ENCODE peak calls at places on chromosomes 3 and 15, in ten cellular contexts. R is HTR-8/SVneo; P is ovary; Q is natural killer cell; K is iPS-NIHi11; T is activated naive CD4-positive, alpha-beta T cell treated with anti-CD3 and anti-CD28 coated beads, Interleukin-2, amount 50 U/mL, for 16 hours; C is psoas muscle; A is activated CD8-positive, alpha-beta memory T cell treated with anti-CD3 and anti-CD28 coated beads for 4 hours; S is stimulated activated effector memory CD8-positive, alpha-beta T cell treated with anti-CD3 and anti-CD28 coated beads, Interleukin-12 subunit alpha, Interleukin-12 subunit beta, amount 100 ng/mL, for 72 hours; U is anterior cingulate cortex. D is an unnamed sample.

GRCh38 chr15:97680606-97681220 is 279.8 kb upstream of the ARRDC4 start:
- DNase-seq in R (no peak), P (no peak), Q (no peak), K (no peak), T (no peak), C (no peak), A (no peak), S (no peak), U (no peak), D (no peak)

GRCh38 chr3:28348286-28348636 is 260 bp upstream of the ZCWPW2 start:
- DNase-seq in R (no peak), P (no peak), Q (no peak), K (no peak), T (no peak), C (no peak), A (no peak), S (no peak), U (peak; percentile 79), D (no peak)

GRCh38 chr3:80232760-80233159 is 465.0 kb upstream of the ROBO1 start:
- DNase-seq in R (peak; percentile 3), P (no peak), Q (no peak), K (peak; percentile 7), T (no peak), C (no peak), A (no peak), S (no peak), U (no peak), D (no peak)

GRCh38 chr15:66535056-66535455 is 29.9 kb downstream of the ZWILCH start:
- DNase-seq in R (no peak), P (no peak), Q (no peak), K (no peak), T (no peak), C (no peak), A (no peak), S (no peak), U (no peak), D (no peak)

GRCh38 chr3:43001094-43001553 is 22.0 kb downstream of the GASK1A start:
- DNase-seq in R (peak; percentile 19), P (peak; percentile 96), Q (no peak), K (peak; percentile 25), T (no peak), C (peak; percentile 93), A (no peak), S (no peak), U (no peak), D (no peak)

GRCh38 chr3:174862101-174862500 is 3.0 kb downstream of the NAALADL2 start:
- DNase-seq in R (peak; percentile 2), P (no peak), Q (no peak), K (peak; percentile 72), T (no peak), C (no peak), A (no peak), S (no peak), U (no peak), D (peak; percentile 79)

GRCh38 chr15:39776068-39776467 is 6.6 kb downstream of the FSIP1 start:
- DNase-seq in R (no peak), P (no peak), Q (no peak), K (no peak), T (no peak), C (no peak), A (no peak), S (no peak), U (no peak), D (no peak)

GRCh38 chr15:58467722-58468436 is 36.1 kb downstream of the LIPC start:
- DNase-seq in R (no peak), P (peak; percentile 70), Q (no peak), K (no peak), T (no peak), C (no peak), A (no peak), S (no peak), U (no peak), D (no peak)

GRCh38 chr3:13698498-13698897 is 149.6 kb downstream of the FBLN2 start:
- DNase-seq in R (no peak), P (no peak), Q (no peak), K (peak; percentile 72), T (no peak), C (no peak), A (no peak), S (no peak), U (no peak), D (no peak)

GRCh38 chr15:67335534-67336222 is 81.1 kb downstream of the IQCH start:
- DNase-seq in R (no peak), P (no peak), Q (no peak), K (no peak), T (no peak), C (no peak), A (no peak), S (no peak), U (no peak), D (no peak)

GRCh38 chr3:86814918-86815655 is 175.9 kb downstream of the VGLL3 start:
- DNase-seq in R (peak; percentile 21), P (no peak), Q (no peak), K (peak; percentile 30), T (no peak), C (no peak), A (no peak), S (no peak), U (no peak), D (no peak)

GRCh38 chr3:197750863-197751737 is 1.4 kb downstream of the FYTTD1 start:
- DNase-seq in R (no peak), P (peak; percentile 72), Q (no peak), K (peak; percentile 11), T (peak; percentile 26), C (peak; percentile 90), A (no peak), S (no peak), U (peak; percentile 35), D (no peak)

GRCh38 chr3:21274000-21274671 is 476.9 kb downstream of the ZNF385D start:
- DNase-seq in R (no peak), P (no peak), Q (no peak), K (no peak), T (no peak), C (no peak), A (no peak), S (no peak), U (no peak), D (no peak)

GRCh38 chr3:15982667-15983145 is 184.9 kb upstream of the ANKRD28 start:
- DNase-seq in R (peak; percentile 81), P (no peak), Q (no peak), K (no peak), T (no peak), C (peak; percentile 84), A (no peak), S (no peak), U (peak; percentile 27), D (no peak)

GRCh38 chr3:65617787-65618186 is 420.9 kb downstream of the MAGI1 start:
- DNase-seq in R (no peak), P (no peak), Q (no peak), K (no peak), T (no peak), C (no peak), A (no peak), S (no peak), U (no peak), D (no peak)

GRCh38 chr3:14253022-14253761 is 74.6 kb downstream of the LSM3 start:
- DNase-seq in R (peak; percentile 44), P (peak; percentile 32), Q (no peak), K (no peak), T (no peak), C (peak; percentile 78), A (no peak), S (no peak), U (no peak), D (no peak)

GRCh38 chr3:28286595-28286994 is 45.2 kb downstream of the CMC1 start:
- DNase-seq in R (peak; percentile 19), P (no peak), Q (no peak), K (peak; percentile 10), T (no peak), C (no peak), A (no peak), S (no peak), U (no peak), D (peak; percentile 26)

GRCh38 chr3:151879037-151879436 is 5.6 kb downstream of the SUCNR1 start:
- DNase-seq in R (no peak), P (no peak), Q (no peak), K (no peak), T (no peak), C (no peak), A (no peak), S (no peak), U (no peak), D (no peak)

GRCh38 chr15:66854012-66854965 is 152.3 kb downstream of the SMAD6 start:
- DNase-seq in R (no peak), P (no peak), Q (no peak), K (no peak), T (no peak), C (no peak), A (no peak), S (no peak), U (no peak), D (no peak)

GRCh38 chr3:141913150-141913811 is 36.8 kb downstream of the ATP1B3 start:
- DNase-seq in R (peak; percentile 50), P (no peak), Q (no peak), K (peak; percentile 56), T (peak; percentile 41), C (no peak), A (peak; percentile 19), S (peak; percentile 14), U (no peak), D (peak; percentile 44)

GRCh38 chr3:138249636-138250035 is 62.5 kb downstream of the ARMC8 start:
- DNase-seq in R (no peak), P (no peak), Q (no peak), K (no peak), T (no peak), C (no peak), A (no peak), S (no peak), U (no peak), D (no peak)

GRCh38 chr3:88807471-88808090 is 299.8 kb upstream of the EPHA3 start:
- DNase-seq in R (peak; percentile 33), P (no peak), Q (no peak), K (no peak), T (no peak), C (no peak), A (no peak), S (no peak), U (no peak), D (no peak)

GRCh38 chr15:67785431-67785830 is 39.9 kb upstream of the SKOR1 start:
- DNase-seq in R (no peak), P (no peak), Q (no peak), K (no peak), T (no peak), C (no peak), A (no peak), S (no peak), U (no peak), D (no peak)

GRCh38 chr15:89860446-89860845 is 33.3 kb downstream of the AP3S2 start:
- DNase-seq in R (no peak), P (no peak), Q (no peak), K (no peak), T (no peak), C (no peak), A (no peak), S (no peak), U (no peak), D (no peak)

GRCh38 chr3:35932995-35933394 is 293.7 kb downstream of the ARPP21 start:
- DNase-seq in R (no peak), P (no peak), Q (no peak), K (no peak), T (no peak), C (no peak), A (no peak), S (no peak), U (no peak), D (peak; percentile 9)

GRCh38 chr3:126921425-126921824 is 61.5 kb upstream of the PLXNA1 start:
- DNase-seq in R (no peak), P (no peak), Q (no peak), K (no peak), T (no peak), C (no peak), A (no peak), S (no peak), U (no peak), D (no peak)

GRCh38 chr3:114649331-114649730 is 355.5 kb downstream of the TIGIT start:
- DNase-seq in R (no peak), P (no peak), Q (no peak), K (no peak), T (no peak), C (no peak), A (no peak), S (no peak), U (no peak), D (no peak)

GRCh38 chr3:69817988-69818387 is 78.7 kb downstream of the MITF start:
- DNase-seq in R (no peak), P (no peak), Q (no peak), K (no peak), T (no peak), C (no peak), A (no peak), S (no peak), U (no peak), D (no peak)

D was measured in NCI-H2029.